ENCODE peak calls at places on chromosomes 11 and 22, in nine cellular contexts. One of them, this sample, is unnamed. For H3K9me3, the result is how much of the 10 kb centered on the place peaks cover.

GRCh38 chr22:31342389-31343125 is 3.6 kb downstream of the PATZ1 start:
- DNase-seq in prostate gland: no peak
- DNase-seq in K562: no peak
- DNase-seq in endothelial cell of umbilical vein: no peak
- DNase-seq in transverse colon: no peak
- DNase-seq in GM12878: no peak
- DNase-seq in HCT116: no peak
- DNase-seq in esophagus muscularis mucosa: no peak
- DNase-seq in spleen: no peak
- DNase-seq in this sample: no peak

GRCh38 chr11:115345840-115346239 is 158.4 kb downstream of the CADM1 start:
- DNase-seq in prostate gland: no peak
- DNase-seq in K562: no peak
- DNase-seq in endothelial cell of umbilical vein: no peak
- DNase-seq in transverse colon: no peak
- DNase-seq in GM12878: no peak
- DNase-seq in HCT116: no peak
- DNase-seq in esophagus muscularis mucosa: no peak
- DNase-seq in spleen: no peak
- DNase-seq in this sample: no peak

GRCh38 chr11:2451916-2452694 is 7.3 kb downstream of the KCNQ1 start:
- DNase-seq in prostate gland: no peak
- DNase-seq in K562: no peak
- DNase-seq in endothelial cell of umbilical vein: no peak
- DNase-seq in transverse colon: no peak
- DNase-seq in GM12878: no peak
- DNase-seq in HCT116: no peak
- DNase-seq in esophagus muscularis mucosa: no peak
- DNase-seq in spleen: peak
- DNase-seq in this sample: no peak

GRCh38 chr11:93850585-93851018 is at the start of gene VSTM5:
- DNase-seq in prostate gland: no peak
- DNase-seq in K562: no peak
- DNase-seq in endothelial cell of umbilical vein: no peak
- DNase-seq in transverse colon: no peak
- DNase-seq in GM12878: no peak
- DNase-seq in HCT116: no peak
- DNase-seq in esophagus muscularis mucosa: no peak
- DNase-seq in spleen: no peak
- DNase-seq in this sample: no peak

GRCh38 chr22:29692327-29692640 is 27.5 kb upstream of the CABP7 start:
- DNase-seq in prostate gland: no peak
- DNase-seq in K562: no peak
- DNase-seq in endothelial cell of umbilical vein: no peak
- DNase-seq in transverse colon: no peak
- DNase-seq in GM12878: no peak
- DNase-seq in HCT116: no peak
- DNase-seq in esophagus muscularis mucosa: no peak
- DNase-seq in spleen: no peak
- DNase-seq in this sample: no peak

GRCh38 chr11:70432580-70432979 is 34.3 kb downstream of the CTTN start:
- DNase-seq in prostate gland: no peak
- DNase-seq in K562: no peak
- DNase-seq in endothelial cell of umbilical vein: no peak
- DNase-seq in transverse colon: no peak
- DNase-seq in GM12878: no peak
- DNase-seq in HCT116: no peak
- DNase-seq in esophagus muscularis mucosa: no peak
- DNase-seq in spleen: no peak
- DNase-seq in this sample: no peak

GRCh38 chr11:126655807-126656128 is 300.3 kb downstream of the ST3GAL4 start:
- DNase-seq in prostate gland: peak
- DNase-seq in K562: no peak
- DNase-seq in endothelial cell of umbilical vein: no peak
- DNase-seq in transverse colon: no peak
- DNase-seq in GM12878: no peak
- DNase-seq in HCT116: no peak
- DNase-seq in esophagus muscularis mucosa: no peak
- DNase-seq in spleen: no peak
- DNase-seq in this sample: no peak

GRCh38 chr11:63227521-63228107 is 15.8 kb downstream of the SLC22A25 start:
- DNase-seq in prostate gland: no peak
- DNase-seq in K562: no peak
- DNase-seq in endothelial cell of umbilical vein: no peak
- DNase-seq in transverse colon: no peak
- DNase-seq in GM12878: no peak
- DNase-seq in HCT116: no peak
- DNase-seq in esophagus muscularis mucosa: no peak
- DNase-seq in spleen: no peak
- DNase-seq in this sample: no peak

GRCh38 chr11:73308963-73309960 is 1.2 kb downstream of the ARHGEF17 start:
- DNase-seq in prostate gland: peak
- DNase-seq in K562: peak
- DNase-seq in endothelial cell of umbilical vein: peak
- DNase-seq in transverse colon: peak
- DNase-seq in GM12878: no peak
- DNase-seq in HCT116: peak
- DNase-seq in esophagus muscularis mucosa: peak
- DNase-seq in spleen: peak
- DNase-seq in this sample: peak

GRCh38 chr11:59899532-59899931 is 20.9 kb downstream of the OOSP3 start:
- DNase-seq in prostate gland: no peak
- DNase-seq in K562: no peak
- DNase-seq in endothelial cell of umbilical vein: peak
- DNase-seq in transverse colon: no peak
- DNase-seq in GM12878: no peak
- DNase-seq in HCT116: no peak
- DNase-seq in esophagus muscularis mucosa: no peak
- DNase-seq in spleen: no peak
- DNase-seq in this sample: no peak

GRCh38 chr11:45048870-45049825 is 97.3 kb upstream of the PRDM11 start:
- DNase-seq in prostate gland: no peak
- DNase-seq in K562: no peak
- DNase-seq in endothelial cell of umbilical vein: no peak
- DNase-seq in transverse colon: no peak
- DNase-seq in GM12878: no peak
- DNase-seq in HCT116: no peak
- DNase-seq in esophagus muscularis mucosa: no peak
- DNase-seq in spleen: no peak
- DNase-seq in this sample: no peak

GRCh38 chr22:48423481-48423901 is 1404.2 kb downstream of the BRD1 start:
- DNase-seq in prostate gland: no peak
- DNase-seq in K562: no peak
- DNase-seq in endothelial cell of umbilical vein: no peak
- DNase-seq in transverse colon: no peak
- DNase-seq in GM12878: no peak
- DNase-seq in HCT116: no peak
- DNase-seq in esophagus muscularis mucosa: no peak
- DNase-seq in spleen: no peak
- DNase-seq in this sample: no peak

GRCh38 chr22:37171662-37172061 is 16.4 kb downstream of the C1QTNF6 start:
- DNase-seq in prostate gland: no peak
- DNase-seq in K562: no peak
- DNase-seq in endothelial cell of umbilical vein: no peak
- DNase-seq in transverse colon: no peak
- DNase-seq in GM12878: no peak
- DNase-seq in HCT116: no peak
- DNase-seq in esophagus muscularis mucosa: no peak
- DNase-seq in spleen: no peak
- DNase-seq in this sample: no peak

GRCh38 chr11:27200779-27201453 is 160.3 kb downstream of the BBOX1 start:
- DNase-seq in prostate gland: no peak
- DNase-seq in K562: no peak
- DNase-seq in endothelial cell of umbilical vein: no peak
- DNase-seq in transverse colon: no peak
- DNase-seq in GM12878: no peak
- DNase-seq in HCT116: no peak
- DNase-seq in esophagus muscularis mucosa: no peak
- DNase-seq in spleen: no peak
- DNase-seq in this sample: no peak

GRCh38 chr11:6737872-6738466 is 33.8 kb downstream of the OR2AG2 start:
- DNase-seq in prostate gland: no peak
- DNase-seq in K562: peak
- DNase-seq in endothelial cell of umbilical vein: peak
- DNase-seq in transverse colon: peak
- DNase-seq in GM12878: no peak
- DNase-seq in HCT116: peak
- DNase-seq in esophagus muscularis mucosa: no peak
- DNase-seq in spleen: no peak
- DNase-seq in this sample: peak

GRCh38 chr22:41078975-41079374 is 13.4 kb upstream of the EP300 start:
- DNase-seq in prostate gland: no peak
- DNase-seq in K562: no peak
- DNase-seq in endothelial cell of umbilical vein: no peak
- DNase-seq in transverse colon: no peak
- DNase-seq in GM12878: no peak
- DNase-seq in HCT116: no peak
- DNase-seq in esophagus muscularis mucosa: no peak
- DNase-seq in spleen: no peak
- DNase-seq in this sample: no peak

GRCh38 chr11:87134524-87135106 is 96.9 kb downstream of the TMEM135 start:
- DNase-seq in prostate gland: no peak
- DNase-seq in K562: no peak
- DNase-seq in endothelial cell of umbilical vein: no peak
- DNase-seq in transverse colon: no peak
- DNase-seq in GM12878: no peak
- DNase-seq in HCT116: no peak
- DNase-seq in esophagus muscularis mucosa: no peak
- DNase-seq in spleen: no peak
- DNase-seq in this sample: no peak

DNA sequence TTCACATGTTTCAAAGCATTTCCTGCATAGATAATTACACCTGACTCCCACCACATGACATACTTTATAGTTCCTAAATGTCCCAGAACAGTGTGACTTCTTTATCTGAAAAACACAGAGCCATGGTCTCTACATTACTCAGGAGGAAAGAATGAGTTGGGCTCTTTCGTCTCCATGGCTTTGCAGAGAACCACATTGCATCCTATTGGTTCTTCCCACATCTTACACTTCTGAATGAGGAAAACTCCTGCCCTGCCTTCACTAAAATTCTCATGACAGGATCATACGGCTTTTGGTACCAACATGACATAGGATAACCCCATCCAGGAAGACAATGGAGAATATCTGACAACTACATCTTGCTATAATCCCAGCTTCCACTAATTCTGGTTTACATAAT is 88.5 kb downstream of the ETS1 start:
- DNase-seq in prostate gland: no peak
- DNase-seq in K562: no peak
- DNase-seq in endothelial cell of umbilical vein: no peak
- DNase-seq in transverse colon: no peak
- DNase-seq in GM12878: no peak
- DNase-seq in HCT116: no peak
- DNase-seq in esophagus muscularis mucosa: no peak
- DNase-seq in spleen: no peak
- DNase-seq in this sample: no peak
- H3K4me3 ChIP-seq in prostate gland: no peak
- H3K4me3 ChIP-seq in K562: no peak
- H3K4me3 ChIP-seq in endothelial cell of umbilical vein: no peak
- H3K4me3 ChIP-seq in transverse colon: no peak
- H3K4me3 ChIP-seq in GM12878: no peak
- H3K4me3 ChIP-seq in HCT116: no peak
- H3K4me3 ChIP-seq in esophagus muscularis mucosa: no peak
- H3K4me3 ChIP-seq in spleen: no peak
- H3K4me3 ChIP-seq in this sample: no peak

GRCh38 chr11:66510271-66510989 is at the start of gene BBS1:
- DNase-seq in prostate gland: peak
- DNase-seq in K562: peak
- DNase-seq in endothelial cell of umbilical vein: peak
- DNase-seq in transverse colon: peak
- DNase-seq in GM12878: peak
- DNase-seq in HCT116: peak
- DNase-seq in esophagus muscularis mucosa: peak
- DNase-seq in spleen: peak
- DNase-seq in this sample: peak
- TF ChIP-seq POLR2AphosphoS5 in prostate gland: peak
- TF ChIP-seq POLR2AphosphoS5 in K562: no peak
- TF ChIP-seq POLR2AphosphoS5 in endothelial cell of umbilical vein: peak
- TF ChIP-seq POLR2AphosphoS5 in transverse colon: peak
- TF ChIP-seq POLR2AphosphoS5 in GM12878: peak
- TF ChIP-seq POLR2AphosphoS5 in HCT116: peak
- TF ChIP-seq POLR2AphosphoS5 in esophagus muscularis mucosa: peak
- TF ChIP-seq POLR2AphosphoS5 in spleen: peak
- TF ChIP-seq POLR2AphosphoS5 in this sample: peak

GRCh38 chr11:22878604-22879003 is 18.3 kb upstream of the CCDC179 start:
- DNase-seq in prostate gland: no peak
- DNase-seq in K562: no peak
- DNase-seq in endothelial cell of umbilical vein: peak
- DNase-seq in transverse colon: no peak
- DNase-seq in GM12878: no peak
- DNase-seq in HCT116: no peak
- DNase-seq in esophagus muscularis mucosa: no peak
- DNase-seq in spleen: no peak
- DNase-seq in this sample: no peak

GRCh38 chr11:22878039-22878438 is 17.8 kb upstream of the CCDC179 start:
- DNase-seq in prostate gland: no peak
- DNase-seq in K562: no peak
- DNase-seq in endothelial cell of umbilical vein: no peak
- DNase-seq in transverse colon: peak
- DNase-seq in GM12878: no peak
- DNase-seq in HCT116: no peak
- DNase-seq in esophagus muscularis mucosa: no peak
- DNase-seq in spleen: no peak
- DNase-seq in this sample: no peak

GRCh38 chr11:22879615-22880014 is 19.3 kb upstream of the CCDC179 start:
- DNase-seq in prostate gland: no peak
- DNase-seq in K562: no peak
- DNase-seq in endothelial cell of umbilical vein: peak
- DNase-seq in transverse colon: no peak
- DNase-seq in GM12878: no peak
- DNase-seq in HCT116: no peak
- DNase-seq in esophagus muscularis mucosa: no peak
- DNase-seq in spleen: no peak
- DNase-seq in this sample: no peak

GRCh38 chr11:22875869-22876473 is 15.7 kb upstream of the CCDC179 start:
- DNase-seq in prostate gland: peak
- DNase-seq in K562: peak
- DNase-seq in endothelial cell of umbilical vein: peak
- DNase-seq in transverse colon: peak
- DNase-seq in GM12878: peak
- DNase-seq in HCT116: peak
- DNase-seq in esophagus muscularis mucosa: no peak
- DNase-seq in spleen: no peak
- DNase-seq in this sample: peak
- H3K9me3 ChIP-seq in prostate gland: under half
- H3K9me3 ChIP-seq in K562: under half
- H3K9me3 ChIP-seq in endothelial cell of umbilical vein: under half
- H3K9me3 ChIP-seq in transverse colon: under half
- H3K9me3 ChIP-seq in GM12878: under half
- H3K9me3 ChIP-seq in HCT116: under half
- H3K9me3 ChIP-seq in esophagus muscularis mucosa: under half
- H3K9me3 ChIP-seq in spleen: under half
- H3K9me3 ChIP-seq in this sample: under half

GRCh38 chr11:67613960-67614715 is 7.4 kb downstream of the NDUFV1 start:
- DNase-seq in prostate gland: no peak
- DNase-seq in K562: peak
- DNase-seq in endothelial cell of umbilical vein: peak
- DNase-seq in transverse colon: peak
- DNase-seq in GM12878: peak
- DNase-seq in HCT116: peak
- DNase-seq in esophagus muscularis mucosa: no peak
- DNase-seq in spleen: peak
- DNase-seq in this sample: peak
- H3K4me3 ChIP-seq in prostate gland: peak
- H3K4me3 ChIP-seq in K562: no peak
- H3K4me3 ChIP-seq in endothelial cell of umbilical vein: no peak
- H3K4me3 ChIP-seq in transverse colon: no peak
- H3K4me3 ChIP-seq in GM12878: peak
- H3K4me3 ChIP-seq in HCT116: no peak
- H3K4me3 ChIP-seq in esophagus muscularis mucosa: peak
- H3K4me3 ChIP-seq in spleen: peak
- H3K4me3 ChIP-seq in this sample: peak

GRCh38 chr11:118908931-118909618 is 16.7 kb downstream of the BCL9L start:
- DNase-seq in prostate gland: peak
- DNase-seq in K562: no peak
- DNase-seq in endothelial cell of umbilical vein: peak
- DNase-seq in transverse colon: peak
- DNase-seq in GM12878: no peak
- DNase-seq in HCT116: no peak
- DNase-seq in esophagus muscularis mucosa: peak
- DNase-seq in spleen: peak
- DNase-seq in this sample: peak
- TF ChIP-seq POLR2AphosphoS5 in prostate gland: peak
- TF ChIP-seq POLR2AphosphoS5 in K562: no peak
- TF ChIP-seq POLR2AphosphoS5 in endothelial cell of umbilical vein: no peak
- TF ChIP-seq POLR2AphosphoS5 in transverse colon: peak
- TF ChIP-seq POLR2AphosphoS5 in GM12878: no peak
- TF ChIP-seq POLR2AphosphoS5 in HCT116: peak
- TF ChIP-seq POLR2AphosphoS5 in esophagus muscularis mucosa: peak
- TF ChIP-seq POLR2AphosphoS5 in spleen: peak
- TF ChIP-seq POLR2AphosphoS5 in this sample: peak

This sample was measured in stomach.